ENCODE peak calls at places on chromosome 6, in four cellular contexts. Y, Q, A and R are unnamed samples.
A peak's percentile ranks its signal among the peaks of the same experiment; 100 is the strongest.

GRCh38 chr6:113147544-113147943 is 709.6 kb upstream of the MARCKS start:
- DNase-seq in Q (no peak), Y (no peak), A (no peak), R (no peak)

GRCh38 chr6:10479939-10480700 is 41.0 kb upstream of the GCNT2 start:
- DNase-seq in A (no peak), Q (no peak), Y (no peak), R (no peak)

GRCh38 chr6:149929422-149929821 is 6.5 kb upstream of the RAET1G start:
- DNase-seq in Y (no peak), Q (no peak), A (no peak), R (no peak)

GRCh38 chr6:108699290-108700041 is 138.7 kb downstream of the FOXO3 start:
- DNase-seq in A (no peak), Y (no peak), Q (no peak), R (no peak)

GRCh38 chr6:1405221-1405620 is 15.8 kb downstream of the FOXF2 start:
- DNase-seq in Q (no peak), A (no peak), Y (no peak), R (no peak)

GRCh38 chr6:14848019-14848418 is 397.9 kb upstream of the JARID2 start:
- DNase-seq in Y (no peak), Q (no peak), A (no peak), R (no peak)

GRCh38 chr6:153090241-153090930 is 40.7 kb downstream of the RGS17 start:
- DNase-seq in Y (no peak), A (no peak), Q (no peak), R (no peak)

GRCh38 chr6:124661231-124661630 is 301.0 kb upstream of the RNF217 start:
- DNase-seq in A (no peak), Q (no peak), Y (no peak), R (no peak)

DNA sequence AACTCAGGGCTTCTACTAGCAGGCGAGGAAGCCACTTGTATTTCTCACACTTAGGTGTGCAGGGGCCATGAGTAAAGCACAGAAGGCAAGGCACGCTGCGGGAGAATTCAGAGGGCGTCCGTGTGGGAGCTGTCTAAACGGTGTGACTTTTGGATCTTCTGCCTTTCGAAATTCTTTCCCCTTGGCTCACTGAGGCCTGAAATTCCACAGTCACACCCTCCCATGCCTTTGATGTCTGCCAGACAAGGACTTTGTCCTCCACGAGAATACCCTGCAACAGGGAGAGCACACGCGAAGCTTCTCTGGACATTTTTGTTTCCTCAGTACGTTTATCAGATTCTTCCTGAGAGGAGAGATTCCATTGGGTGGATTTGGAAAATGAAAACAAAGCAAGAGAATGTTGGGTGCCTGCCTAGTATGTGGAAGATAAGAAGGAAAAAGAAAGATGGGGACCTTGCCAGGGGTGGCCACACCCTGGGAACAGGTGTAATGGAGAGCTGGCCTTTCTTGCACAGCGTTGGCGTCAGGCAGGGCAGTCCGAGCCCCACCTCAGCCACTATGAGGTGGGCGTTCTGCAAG is 235.7 kb downstream of the MYLK4 start:
- DNase-seq in Q (no peak), Y (no peak), A (no peak), R (no peak)
- TF ChIP-seq SPI1 in Q (no peak), Y (no peak), A (no peak), R (no peak)

GRCh38 chr6:73003302-73003701 is 222.0 kb downstream of the KHDC1L start:
- DNase-seq in A (no peak), Q (no peak), Y (no peak), R (no peak)

GRCh38 chr6:73011945-73012344 is 213.4 kb downstream of the KHDC1L start:
- DNase-seq in A (no peak), Y (no peak), Q (no peak), R (no peak)

GRCh38 chr6:73002588-73002987 is 222.7 kb downstream of the KHDC1L start:
- DNase-seq in A (no peak), Q (no peak), Y (no peak), R (no peak)

GRCh38 chr6:73004817-73005216 is 220.5 kb downstream of the KHDC1L start:
- DNase-seq in Q (no peak), Y (no peak), A (no peak), R (no peak)

GRCh38 chr6:73006161-73006560 is 219.1 kb downstream of the KHDC1L start:
- DNase-seq in Q (no peak), Y (no peak), A (no peak), R (no peak)
- TF ChIP-seq SPI1 in Q (no peak), Y (no peak), A (no peak), R (no peak)

GRCh38 chr6:144462058-144462457 is 176.9 kb downstream of the UTRN start:
- DNase-seq in Q (no peak), Y (no peak), A (no peak), R (no peak)

GRCh38 chr6:144460224-144461095 is 175.3 kb downstream of the UTRN start:
- DNase-seq in A (no peak), Y (no peak), Q (peak; percentile 64), R (peak; percentile 6)
- TF ChIP-seq SPI1 in A (no peak), Y (no peak), Q (peak; percentile 42), R (peak; percentile 39)

GRCh38 chr6:21741221-21742109 is 147.9 kb downstream of the SOX4 start:
- DNase-seq in A (no peak), Y (no peak), Q (no peak), R (no peak)

GRCh38 chr6:21740719-21741118 is 147.2 kb downstream of the SOX4 start:
- DNase-seq in A (no peak), Q (no peak), Y (no peak), R (no peak)

GRCh38 chr6:21739838-21740237 is 146.3 kb downstream of the SOX4 start:
- DNase-seq in A (no peak), Y (no peak), Q (no peak), R (no peak)

GRCh38 chr6:21739241-21739640 is 145.7 kb downstream of the SOX4 start:
- DNase-seq in A (no peak), Y (no peak), Q (no peak), R (no peak)

DNA sequence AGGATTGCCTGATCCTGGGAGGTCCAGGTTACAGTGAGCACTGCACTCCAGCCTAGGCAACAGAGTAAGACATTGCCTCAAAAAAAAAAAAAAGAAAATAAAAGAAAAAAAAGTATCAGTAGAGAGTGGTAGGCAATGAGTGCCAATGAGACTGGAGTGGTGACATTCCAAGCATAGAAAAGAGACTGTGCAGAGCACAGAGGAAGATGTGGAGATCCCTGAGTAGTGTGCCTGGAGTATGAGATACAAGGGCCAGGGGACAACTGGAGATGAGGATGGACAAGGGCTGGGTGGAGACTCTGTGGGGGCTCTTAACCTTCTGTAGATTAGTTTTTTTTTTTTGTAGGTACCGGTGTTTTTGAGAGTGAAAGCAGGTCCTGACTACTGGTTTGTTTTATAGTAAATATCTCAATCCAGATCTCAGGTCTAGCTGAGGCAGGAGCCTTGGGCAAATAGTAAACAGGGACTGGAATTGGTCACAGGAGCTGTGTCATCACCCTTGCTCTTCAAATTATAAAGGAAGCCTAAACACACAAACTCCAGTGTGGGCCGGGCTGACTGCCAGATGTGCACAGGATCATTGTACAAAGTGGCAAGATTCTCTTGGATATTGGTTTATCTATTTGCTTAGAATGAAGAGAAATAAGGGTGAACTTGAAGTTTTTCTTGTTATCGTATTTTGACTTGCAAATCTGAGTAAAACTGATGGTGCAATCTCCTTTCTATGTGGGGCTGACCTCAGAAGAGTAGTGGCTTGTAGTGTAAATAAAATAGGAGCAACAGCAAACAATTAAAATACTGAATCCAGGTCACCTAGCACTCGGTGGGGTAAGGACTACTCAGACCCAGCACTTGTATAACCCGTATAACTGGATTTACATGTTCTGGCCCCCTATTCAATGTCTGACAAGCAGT is 144.9 kb downstream of the SOX4 start:
- DNase-seq in A (no peak), Q (no peak), Y (no peak), R (no peak)
- TF ChIP-seq SPI1 in A (no peak), Q (no peak), Y (no peak), R (no peak)

GRCh38 chr6:4281341-4282293 is 146.2 kb upstream of the ECI2 start:
- DNase-seq in Q (peak; percentile 53), A (no peak), Y (no peak), R (peak; percentile 64)
- TF ChIP-seq SPI1 in Q (peak; percentile 81), A (no peak), Y (no peak), R (peak; percentile 92)

GRCh38 chr6:148830614-148831013 is 83.8 kb downstream of the UST start:
- DNase-seq in Q (no peak), Y (no peak), A (no peak), R (no peak)

GRCh38 chr6:148831064-148831463 is 84.2 kb downstream of the UST start:
- DNase-seq in Y (no peak), Q (no peak), A (no peak), R (no peak)

GRCh38 chr6:148828047-148828446 is 81.2 kb downstream of the UST start:
- DNase-seq in Y (no peak), A (no peak), Q (no peak), R (no peak)

GRCh38 chr6:148829415-148830101 is 82.7 kb downstream of the UST start:
- DNase-seq in A (no peak), Y (no peak), Q (no peak), R (no peak)

DNA sequence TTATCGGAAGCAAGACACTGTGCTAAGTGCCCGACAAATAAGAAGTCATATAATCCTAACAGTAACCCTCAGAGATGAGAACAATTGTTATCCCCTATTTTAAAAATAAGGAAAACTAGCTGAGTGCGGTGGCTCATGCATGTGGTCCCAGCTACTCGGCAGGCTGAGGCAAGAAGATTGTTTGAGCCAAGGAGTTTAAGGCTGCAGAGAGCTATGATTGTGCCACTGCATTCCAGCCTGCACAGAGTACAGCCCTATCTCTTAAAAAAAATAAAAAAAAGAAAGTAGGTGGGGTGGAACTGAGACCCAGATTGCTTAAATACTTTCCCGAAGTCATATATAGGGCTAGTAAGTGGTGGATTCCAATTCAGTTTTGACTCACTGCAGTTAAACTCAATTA is 84.7 kb downstream of the UST start:
- DNase-seq in A (no peak), Q (no peak), Y (no peak), R (no peak)
- TF ChIP-seq SPI1 in A (no peak), Q (no peak), Y (no peak), R (no peak)

DNA sequence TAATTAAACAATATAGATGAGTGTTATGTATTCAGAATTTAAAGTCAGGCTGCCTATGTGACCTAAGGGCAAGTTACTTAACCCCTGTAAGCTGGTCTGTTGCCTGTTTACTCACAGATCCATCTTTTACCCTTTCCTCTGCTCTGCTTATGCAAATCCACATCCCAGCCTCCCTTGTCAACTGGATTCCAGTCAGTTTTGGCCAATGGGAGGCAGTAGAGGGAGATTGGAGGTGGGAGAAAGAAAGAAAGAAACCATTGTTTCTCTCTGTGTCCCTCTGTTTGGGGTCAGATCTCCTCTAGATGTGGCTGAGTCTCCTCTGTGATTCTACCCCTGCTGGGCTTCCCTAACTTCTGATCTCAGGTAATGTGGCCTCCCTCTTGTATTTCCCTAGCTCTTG is 266.8 kb upstream of the PLN start:
- DNase-seq in Q (no peak), Y (no peak), A (no peak), R (no peak)
- TF ChIP-seq SPI1 in Q (no peak), Y (no peak), A (no peak), R (no peak)

DNA sequence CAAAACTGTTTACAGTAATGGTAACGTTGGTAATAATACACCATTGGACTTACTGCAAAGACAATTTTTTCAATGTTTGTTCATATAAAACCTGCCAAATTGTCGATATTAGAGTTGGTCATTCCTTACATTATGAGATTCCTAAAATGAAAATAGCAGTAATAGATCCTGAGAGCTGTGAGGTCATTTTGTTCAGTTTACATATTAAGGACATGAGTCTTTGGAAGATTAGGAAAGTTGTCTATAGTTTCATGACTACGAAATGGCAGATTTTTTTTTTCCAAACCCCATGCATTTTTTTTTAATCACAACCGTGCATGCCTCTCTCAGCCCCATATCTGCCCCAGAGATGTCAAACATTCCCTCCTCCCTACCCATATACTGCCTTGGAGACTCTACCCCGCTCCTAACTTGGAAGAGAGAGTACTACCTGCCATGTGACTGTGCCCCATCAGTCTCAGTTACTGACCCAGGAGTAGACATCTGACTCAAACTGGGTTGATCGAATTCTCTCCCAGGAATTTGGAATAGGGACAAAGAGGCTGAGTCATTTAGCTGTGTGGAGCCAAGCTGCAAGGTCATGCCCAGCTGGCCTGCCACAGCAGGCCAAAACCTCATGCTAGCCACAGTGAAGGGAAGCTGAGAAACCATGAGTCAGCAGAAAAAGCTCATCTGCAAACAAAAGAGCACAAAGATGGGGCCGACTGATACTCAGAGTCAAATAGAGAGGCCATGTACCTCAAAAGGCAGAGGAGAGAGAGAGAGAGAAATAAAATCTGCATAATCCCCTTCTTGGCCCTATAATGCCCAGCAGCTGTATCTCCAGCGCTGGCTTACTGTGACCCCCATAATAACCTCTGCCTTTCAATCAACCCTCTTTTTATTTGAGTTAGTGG is 21.0 kb upstream of the AKIRIN2 start:
- DNase-seq in A (peak; percentile 62), Y (peak; percentile 74), Q (peak; percentile 77), R (no peak)
- TF ChIP-seq SPI1 in A (peak; percentile 22), Y (peak; percentile 38), Q (no peak), R (no peak)